ENCODE peak calls at places on chromosomes 7 and 10, in seven cellular contexts. E is DMS153; D is NCI-H1417; O is occipital lobe; S is stimulated activated CD4-positive, alpha-beta T cell treated with anti-CD3 and anti-CD28 coated beads, Interleukin-12 subunit alpha, Interleukin-12 subunit beta, amount 100 ng/mL, for 4 hours; J is left cardiac atrium; K is activated T-cell treated with anti-CD3 and anti-CD28 coated beads for 48 hours. T is an unnamed sample.

GRCh38 chr7:155001756-155002410 is 1.0 kb downstream of the PAXIP1 start:
- DNase-seq in J (no peak), D (peak), O (no peak), S (no peak), K (no peak), E (no peak), T (peak)

GRCh38 chr10:14838582-14839304 is 637 bp downstream of the HSPA14 start:
- DNase-seq in E (no peak), K (peak), S (peak), J (peak), O (no peak), D (peak), T (peak)

GRCh38 chr7:91135703-91136102 is 128.5 kb upstream of the FZD1 start:
- DNase-seq in S (no peak), O (no peak), K (no peak), E (no peak), D (no peak), J (no peak), T (no peak)

GRCh38 chr10:33334170-33334838 is at the start of gene NRP1:
- DNase-seq in S (peak), J (peak), K (no peak), O (no peak), D (peak), E (no peak), T (no peak)

GRCh38 chr10:113666682-113667252 is 2.9 kb upstream of the NRAP start:
- DNase-seq in S (no peak), O (no peak), J (no peak), K (no peak), D (no peak), E (no peak), T (no peak)

GRCh38 chr7:35748348-35748747 is 52.5 kb upstream of the SEPTIN7 start:
- DNase-seq in J (no peak), E (no peak), K (no peak), D (no peak), S (no peak), O (no peak), T (no peak)

GRCh38 chr7:88361357-88361756 is 54.7 kb upstream of the STEAP4 start:
- DNase-seq in E (no peak), S (no peak), D (peak), J (no peak), O (no peak), K (no peak), T (no peak)

GRCh38 chr10:99395750-99396445 is 34.5 kb downstream of the GOT1 start:
- DNase-seq in D (no peak), S (no peak), O (no peak), J (no peak), K (no peak), E (peak), T (peak)

GRCh38 chr7:132950685-132951084 is 131.2 kb downstream of the CHCHD3 start:
- DNase-seq in E (no peak), J (no peak), D (no peak), O (no peak), S (no peak), K (no peak), T (peak)

GRCh38 chr7:131803861-131804260 is 247.4 kb upstream of the PODXL start:
- DNase-seq in J (no peak), O (no peak), K (no peak), S (no peak), E (no peak), D (peak), T (no peak)

GRCh38 chr10:120369831-120370230 is 87.2 kb upstream of the PLPP4 start:
- DNase-seq in K (no peak), J (no peak), E (no peak), D (no peak), O (no peak), S (no peak), T (no peak)

GRCh38 chr10:126387041-126387908 is 1.0 kb downstream of the ADAM12 start:
- DNase-seq in K (peak), J (peak), O (peak), S (peak), D (peak), E (peak), T (no peak)

GRCh38 chr7:155728116-155728515 is 83.7 kb downstream of the RBM33 start:
- DNase-seq in D (no peak), K (no peak), S (no peak), O (no peak), E (no peak), J (no peak), T (no peak)

GRCh38 chr10:53601260-53601875 is 828.8 kb upstream of the MBL2 start:
- DNase-seq in E (no peak), J (no peak), S (no peak), O (no peak), K (no peak), D (peak), T (peak)

GRCh38 chr10:65571011-65571570 is 1354.7 kb upstream of the LRRTM3 start:
- DNase-seq in S (no peak), J (no peak), E (no peak), O (no peak), K (no peak), D (no peak), T (no peak)

GRCh38 chr7:151080091-151080521 is 503 bp downstream of the FASTK start:
- DNase-seq in O (no peak), K (no peak), S (peak), E (no peak), J (no peak), D (no peak), T (no peak)

GRCh38 chr10:48973065-48973464 is 33.4 kb upstream of the LRRC18 start:
- DNase-seq in E (no peak), S (no peak), J (no peak), O (no peak), K (no peak), D (no peak), T (no peak)

GRCh38 chr7:115183431-115184057 is 261.6 kb downstream of the MDFIC start:
- DNase-seq in S (no peak), E (no peak), J (no peak), D (no peak), K (no peak), O (no peak), T (no peak)

GRCh38 chr7:146788008-146788407 is 671.4 kb downstream of the CNTNAP2 start:
- DNase-seq in K (no peak), D (no peak), S (no peak), E (no peak), J (no peak), O (no peak), T (no peak)

GRCh38 chr10:49023071-49023470 is 83.4 kb upstream of the LRRC18 start:
- DNase-seq in O (no peak), S (no peak), D (no peak), E (no peak), J (no peak), K (no peak), T (peak)

T was measured in G401.